ENCODE peak calls at places on chromosomes 12 and 14, in five cellular contexts. Y is testis, V is fibroblast of lung, H is esophagus squamous epithelium, T is stomach. Z is an unnamed sample.

GRCh38 chr14:99509871-99510555 is 28.8 kb downstream of the CCNK start:
- DNase-seq in Y (no peak), V (no peak), T (no peak), H (no peak), Z (no peak)

GRCh38 chr12:2845280-2845679 is 10.4 kb upstream of the NRIP2 start:
- DNase-seq in T (no peak), H (no peak), V (peak), Y (no peak), Z (peak)

GRCh38 chr12:98814254-98814653 is 169.2 kb downstream of the APAF1 start:
- DNase-seq in T (no peak), H (no peak), V (peak), Y (no peak), Z (no peak)

GRCh38 chr12:109436181-109436546 is 40.9 kb downstream of the KCTD10 start:
- DNase-seq in H (no peak), T (no peak), Y (no peak), V (no peak), Z (no peak)

GRCh38 chr12:112963227-112963861 is 15.0 kb upstream of the OAS2 start:
- DNase-seq in Y (no peak), T (no peak), V (no peak), H (no peak), Z (no peak)

GRCh38 chr14:23723911-23724310 is 87.7 kb downstream of the DHRS2 start:
- DNase-seq in T (no peak), V (no peak), H (no peak), Y (no peak), Z (no peak)

GRCh38 chr12:64990991-64991570 is 130.0 kb downstream of the WIF1 start:
- DNase-seq in V (no peak), Y (no peak), H (no peak), T (no peak), Z (no peak)

GRCh38 chr12:40446385-40446784 is 221.6 kb downstream of the LRRK2 start:
- DNase-seq in T (no peak), H (no peak), Y (no peak), V (no peak), Z (no peak)

GRCh38 chr14:61474671-61475070 is 153.3 kb downstream of the PRKCH start:
- DNase-seq in Y (no peak), H (no peak), T (no peak), V (no peak), Z (no peak)

GRCh38 chr12:54624316-54625279 is 10.1 kb downstream of the LACRT start:
- DNase-seq in Y (no peak), V (no peak), T (no peak), H (no peak), Z (no peak)

GRCh38 chr12:108634225-108634795 is 616 bp upstream of the SELPLG start:
- DNase-seq in T (peak), Y (no peak), V (no peak), H (no peak), Z (no peak)

GRCh38 chr14:71733210-71733883 is 198.9 kb upstream of the RGS6 start:
- DNase-seq in H (no peak), T (no peak), Y (no peak), V (peak), Z (peak)

GRCh38 chr12:76706099-76706498 is 57.8 kb upstream of the ZDHHC17 start:
- DNase-seq in V (peak), H (no peak), Y (no peak), T (no peak), Z (no peak)

GRCh38 chr12:62260733-62261683 is 804 bp downstream of the USP15 start:
- DNase-seq in H (peak), V (peak), Y (peak), T (peak), Z (no peak)

GRCh38 chr12:55831407-55831880 is 2.1 kb upstream of the DNAJC14 start:
- DNase-seq in T (no peak), V (no peak), Y (no peak), H (no peak), Z (no peak)

GRCh38 chr12:47602330-47602729 is 103.5 kb downstream of the RPAP3 start:
- DNase-seq in H (no peak), V (peak), T (no peak), Y (no peak), Z (no peak)

GRCh38 chr12:2535583-2536187 is 259.1 kb upstream of the FKBP4 start:
- DNase-seq in V (no peak), T (no peak), Y (no peak), H (no peak), Z (no peak)

GRCh38 chr12:115791331-115791730 is 486.2 kb downstream of the MED13L start:
- DNase-seq in T (no peak), Y (peak), H (no peak), V (no peak), Z (no peak)

GRCh38 chr12:55721601-55722213 is 1.5 kb downstream of the RDH5 start:
- DNase-seq in H (no peak), Y (no peak), V (no peak), T (no peak), Z (no peak)

GRCh38 chr14:92549853-92550244 is 36.3 kb downstream of the RIN3 start:
- DNase-seq in V (peak), T (no peak), H (no peak), Y (peak), Z (no peak)

GRCh38 chr14:70981005-70981952 is 74.0 kb downstream of the PCNX1 start:
- DNase-seq in V (no peak), T (no peak), H (no peak), Y (no peak), Z (no peak)

GRCh38 chr12:128817115-128818015 is 6.4 kb downstream of the SLC15A4 start:
- DNase-seq in H (no peak), T (peak), Y (peak), V (peak), Z (peak)

GRCh38 chr12:95548539-95549391 is 2.5 kb downstream of the USP44 start:
- DNase-seq in V (peak), H (no peak), Y (peak), T (peak), Z (no peak)

GRCh38 chr12:77924703-77925102 is 94.0 kb downstream of the NAV3 start:
- DNase-seq in Y (no peak), T (no peak), V (peak), H (no peak), Z (no peak)

GRCh38 chr12:50763637-50764115 is at the start of gene ATF1:
- DNase-seq in T (peak), Y (peak), H (peak), V (peak), Z (peak)

GRCh38 chr12:61870658-61871559 is 389.3 kb upstream of the USP15 start:
- DNase-seq in H (no peak), T (no peak), V (no peak), Y (no peak), Z (no peak)

GRCh38 chr12:25362646-25363045 is 111.9 kb upstream of the KRAS start:
- DNase-seq in V (no peak), Y (no peak), T (no peak), H (no peak), Z (no peak)

GRCh38 chr12:41190360-41190759 is 2.2 kb downstream of the PDZRN4 start:
- DNase-seq in H (no peak), V (peak), T (no peak), Y (peak), Z (no peak)

GRCh38 chr14:83777516-83777915 is 1752.4 kb upstream of the FLRT2 start:
- DNase-seq in H (no peak), V (peak), Y (no peak), T (no peak), Z (peak)

GRCh38 chr12:19826988-19827550 is 387.8 kb downstream of the AEBP2 start:
- DNase-seq in V (peak), H (no peak), Y (no peak), T (no peak), Z (no peak)

GRCh38 chr14:95485222-95485819 is 31.1 kb downstream of the SYNE3 start:
- DNase-seq in H (no peak), T (no peak), Y (no peak), V (no peak), Z (no peak)

GRCh38 chr14:95484296-95484695 is 32.2 kb downstream of the SYNE3 start:
- DNase-seq in V (no peak), Y (no peak), T (no peak), H (no peak), Z (no peak)

GRCh38 chr14:95483843-95484165 is 32.6 kb downstream of the SYNE3 start:
- DNase-seq in V (no peak), H (no peak), T (no peak), Y (no peak), Z (no peak)

GRCh38 chr14:95481391-95482022 is 34.9 kb downstream of the SYNE3 start:
- DNase-seq in H (no peak), T (no peak), V (no peak), Y (no peak), Z (no peak)

GRCh38 chr14:95482967-95483842 is 33.2 kb downstream of the SYNE3 start:
- DNase-seq in H (no peak), V (peak), Y (peak), T (peak), Z (peak)
- H3K4me3 ChIP-seq in H (no peak), V (no peak), Y (no peak), T (no peak), Z (no peak)

DNA sequence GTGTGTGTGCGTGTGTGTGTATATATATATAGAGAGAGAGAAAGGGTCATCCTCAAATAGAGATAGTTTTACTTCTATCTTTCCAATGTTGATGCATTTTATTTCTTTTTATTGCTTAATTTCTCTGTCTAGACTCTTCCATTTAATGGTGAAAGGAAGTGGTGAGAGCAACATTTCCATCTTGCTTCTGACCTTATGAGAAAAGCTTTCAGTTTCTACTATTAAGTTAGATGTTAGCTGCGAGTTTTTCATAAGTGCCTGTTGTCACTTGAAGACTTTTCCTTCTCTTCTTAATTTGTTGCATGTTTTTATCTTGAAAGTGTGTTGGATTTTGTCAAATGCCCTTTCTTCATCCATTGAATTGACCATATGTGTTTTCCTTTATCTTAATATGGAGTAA is 304.4 kb upstream of the FAR2 start:
- DNase-seq in H (no peak), Y (no peak), V (no peak), T (no peak), Z (no peak)
- H3K4me3 ChIP-seq in H (no peak), Y (no peak), V (no peak), T (no peak), Z (no peak)

GRCh38 chr12:121095544-121096198 is 37.0 kb upstream of the P2RX7 start:
- DNase-seq in H (no peak), T (peak), Y (peak), V (peak), Z (no peak)

GRCh38 chr12:121093487-121093891 is 39.2 kb upstream of the P2RX7 start:
- DNase-seq in H (no peak), V (no peak), T (no peak), Y (no peak), Z (no peak)

GRCh38 chr12:121099779-121100178 is 32.9 kb upstream of the P2RX7 start:
- DNase-seq in Y (no peak), T (no peak), H (no peak), V (no peak), Z (no peak)

GRCh38 chr12:121092034-121092433 is 40.6 kb upstream of the P2RX7 start:
- DNase-seq in V (no peak), T (no peak), H (no peak), Y (no peak), Z (no peak)

GRCh38 chr12:121096199-121096798 is 36.4 kb upstream of the P2RX7 start:
- DNase-seq in Y (no peak), T (no peak), V (no peak), H (no peak), Z (no peak)
- H3K4me3 ChIP-seq in Y (peak), T (peak), V (no peak), H (peak), Z (no peak)

GRCh38 chr12:45051490-45052105 is 699 bp upstream of the DBX2 start:
- DNase-seq in V (peak), Y (no peak), T (no peak), H (no peak), Z (no peak)
- H3K4me3 ChIP-seq in V (no peak), Y (peak), T (peak), H (peak), Z (peak)

GRCh38 chr12:6364037-6364360 is 11.4 kb downstream of the SCNN1A start:
- DNase-seq in H (no peak), V (no peak), Y (no peak), T (no peak), Z (no peak)
- H3K4me3 ChIP-seq in H (peak), V (no peak), Y (peak), T (peak), Z (no peak)